ENCODE peak calls at places on chromosome X, in eight cellular contexts. W, D, I, B, F, H, O and E are unnamed samples.

GRCh38 chrX:96502507-96502906 is 182.1 kb upstream of the DIAPH2 start:
- DNase-seq in W (no peak), D (no peak), I (no peak), B (no peak), F (no peak), H (no peak), O (no peak), E (no peak)

GRCh38 chrX:130120746-130121504 is 10.6 kb upstream of the ELF4 start:
- DNase-seq in W (peak; percentile 66), D (peak; percentile 74), I (peak; percentile 94), B (no peak), F (peak; percentile 77), H (peak; percentile 77), O (peak; percentile 84), E (peak; percentile 86)

GRCh38 chrX:24392709-24393108 is 32.3 kb downstream of the SUPT20HL1 start:
- DNase-seq in W (no peak), D (no peak), I (no peak), B (no peak), F (no peak), H (no peak), O (no peak), E (no peak)

GRCh38 chrX:30005821-30006220 is 209.5 kb upstream of the MAGEB2 start:
- DNase-seq in W (no peak), D (no peak), I (no peak), B (no peak), F (no peak), H (no peak), O (no peak), E (no peak)

GRCh38 chrX:131746491-131746968 is 202.7 kb downstream of the OR13H1 start:
- DNase-seq in W (no peak), D (no peak), I (peak; percentile 95), B (peak; percentile 2), F (no peak), H (no peak), O (no peak), E (peak; percentile 90)

GRCh38 chrX:1190596-1191145 is 21.8 kb downstream of the CRLF2 start:
- DNase-seq in W (no peak), D (no peak), I (peak; percentile 49), B (no peak), F (no peak), H (no peak), O (no peak), E (no peak)

GRCh38 chrX:17580529-17581155 is 156.7 kb upstream of the SCML1 start:
- DNase-seq in W (no peak), D (no peak), I (no peak), B (no peak), F (no peak), H (peak; percentile 83), O (no peak), E (no peak)

GRCh38 chrX:121389976-121390709 is 342.7 kb downstream of the GLUD2 start:
- DNase-seq in W (no peak), D (no peak), I (no peak), B (peak; percentile 40), F (no peak), H (peak; percentile 3), O (no peak), E (no peak)

GRCh38 chrX:40468033-40468979 is 112.5 kb upstream of the ATP6AP2 start:
- DNase-seq in W (peak; percentile 39), D (no peak), I (no peak), B (peak; percentile 47), F (peak; percentile 16), H (peak; percentile 52), O (peak; percentile 41), E (no peak)

GRCh38 chrX:110081740-110082139 is 78.8 kb downstream of the TMEM164 start:
- DNase-seq in W (no peak), D (no peak), I (no peak), B (no peak), F (no peak), H (peak; percentile 41), O (no peak), E (peak; percentile 18)

GRCh38 chrX:154797006-154797405 is 8.3 kb downstream of the MPP1 start:
- DNase-seq in W (peak; percentile 29), D (no peak), I (no peak), B (no peak), F (no peak), H (peak; percentile 66), O (no peak), E (no peak)

GRCh38 chrX:45769919-45770582 is 569.4 kb upstream of the DIPK2B start:
- DNase-seq in W (no peak), D (no peak), I (peak; percentile 93), B (no peak), F (no peak), H (peak; percentile 96), O (peak; percentile 40), E (peak; percentile 59)

GRCh38 chrX:138872537-138872936 is 161.0 kb upstream of the FGF13 start:
- DNase-seq in W (no peak), D (no peak), I (no peak), B (no peak), F (no peak), H (no peak), O (no peak), E (no peak)

GRCh38 chrX:107742754-107743191 is 32.8 kb downstream of the TSC22D3 start:
- DNase-seq in W (no peak), D (no peak), I (no peak), B (no peak), F (no peak), H (peak; percentile 23), O (no peak), E (peak; percentile 36)

GRCh38 chrX:123475068-123475724 is 257.7 kb downstream of the THOC2 start:
- DNase-seq in W (no peak), D (no peak), I (no peak), B (no peak), F (no peak), H (no peak), O (no peak), E (no peak)

GRCh38 chrX:153549807-153550206 is 32.4 kb downstream of the ATP2B3 start:
- DNase-seq in W (peak; percentile 29), D (no peak), I (no peak), B (no peak), F (peak; percentile 36), H (no peak), O (no peak), E (no peak)

GRCh38 chrX:12814434-12814833 is 23.2 kb downstream of the PRPS2 start:
- DNase-seq in W (peak; percentile 62), D (peak; percentile 45), I (no peak), B (no peak), F (peak; percentile 28), H (peak; percentile 78), O (no peak), E (no peak)

GRCh38 chrX:46251755-46252154 is 293.5 kb downstream of the ZNF674 start:
- DNase-seq in W (no peak), D (no peak), I (no peak), B (no peak), F (no peak), H (peak; percentile 9), O (no peak), E (no peak)

GRCh38 chrX:20829665-20830481 is 544.3 kb upstream of the CNKSR2 start:
- DNase-seq in W (no peak), D (no peak), I (no peak), B (no peak), F (no peak), H (peak; percentile 27), O (no peak), E (no peak)

GRCh38 chrX:9676311-9676710 is 89.3 kb downstream of the GPR143 start:
- DNase-seq in W (no peak), D (no peak), I (no peak), B (no peak), F (no peak), H (no peak), O (no peak), E (peak; percentile 17)

GRCh38 chrX:45842207-45842900 is 641.7 kb upstream of the DIPK2B start:
- DNase-seq in W (no peak), D (no peak), I (no peak), B (no peak), F (no peak), H (no peak), O (no peak), E (no peak)

GRCh38 chrX:154749856-154750255 is 1.0 kb downstream of the GAB3 start:
- DNase-seq in W (no peak), D (no peak), I (no peak), B (no peak), F (no peak), H (peak; percentile 30), O (no peak), E (no peak)

GRCh38 chrX:102627640-102628039 is 23.6 kb upstream of the GPRASP1 start:
- DNase-seq in W (no peak), D (no peak), I (no peak), B (no peak), F (no peak), H (no peak), O (no peak), E (no peak)

GRCh38 chrX:40105016-40105790 is 7.4 kb upstream of the BCOR start:
- DNase-seq in W (no peak), D (no peak), I (no peak), B (no peak), F (no peak), H (peak; percentile 52), O (peak; percentile 78), E (peak; percentile 75)

DNA sequence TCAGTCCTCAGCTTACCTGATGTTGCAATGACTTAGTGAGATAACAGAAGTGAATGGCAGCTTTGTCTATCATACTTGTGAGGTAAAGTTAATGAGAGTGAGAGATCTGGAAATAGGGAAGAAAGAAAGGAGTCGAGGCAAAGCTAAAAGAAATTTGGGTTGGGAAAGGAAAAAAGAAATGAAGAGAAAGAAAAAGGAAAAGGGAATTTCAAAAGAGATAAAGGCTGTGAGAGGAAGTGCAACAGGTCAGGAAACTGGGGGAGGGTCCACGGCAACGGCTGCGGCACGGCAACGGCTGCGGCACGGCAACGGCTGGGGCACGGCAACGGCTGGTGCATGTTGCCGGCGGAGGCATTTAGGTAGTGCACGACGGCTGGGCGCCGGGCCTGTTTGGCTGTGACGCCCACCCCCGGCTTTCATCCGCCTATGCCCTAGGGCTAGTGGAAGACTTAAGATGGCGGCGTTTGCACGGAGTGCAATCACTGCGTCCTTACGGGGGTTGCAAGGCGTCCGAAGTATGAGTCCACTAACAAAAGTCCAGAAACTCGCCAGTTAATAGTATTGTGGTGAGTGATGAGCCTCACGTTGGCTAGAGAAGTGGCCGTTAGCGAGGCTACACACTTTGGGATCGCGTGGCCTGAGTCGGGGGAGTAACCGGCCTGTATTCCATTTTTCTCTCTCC is 359.9 kb upstream of the ZCCHC13 start:
- DNase-seq in W (peak; percentile 90), D (peak; percentile 80), I (peak; percentile 98), B (peak; percentile 70), F (peak; percentile 80), H (peak; percentile 90), O (peak; percentile 87), E (peak; percentile 94)
- TF ChIP-seq CTCF in W (no peak), D (no peak), I (no peak), B (no peak), F (no peak), H (no peak), O (no peak), E (no peak)

GRCh38 chrX:31316340-31316991 is 244.6 kb upstream of the FTHL17 start:
- DNase-seq in W (no peak), D (no peak), I (no peak), B (no peak), F (no peak), H (no peak), O (no peak), E (no peak)
- TF ChIP-seq CTCF in W (no peak), D (no peak), I (no peak), B (no peak), F (no peak), H (no peak), O (no peak), E (no peak)

GRCh38 chrX:2609431-2610238 is 81.5 kb upstream of the CD99 start:
- DNase-seq in W (peak; percentile 58), D (no peak), I (peak; percentile 87), B (no peak), F (no peak), H (peak; percentile 34), O (no peak), E (no peak)
- TF ChIP-seq CTCF in W (no peak), D (no peak), I (no peak), B (no peak), F (no peak), H (no peak), O (peak; percentile 1), E (peak; percentile 6)

GRCh38 chrX:53122013-53122412 is 28.1 kb downstream of the KANTR start:
- DNase-seq in W (no peak), D (no peak), I (no peak), B (no peak), F (no peak), H (no peak), O (no peak), E (no peak)
- TF ChIP-seq CTCF in W (no peak), D (no peak), I (no peak), B (no peak), F (no peak), H (no peak), O (no peak), E (no peak)